ENCODE peak calls at places on chromosomes 5 and 9, in six cellular contexts. One of them, this sample, is unnamed.

GRCh38 chr5:109739741-109740140 is 50.0 kb downstream of the MAN2A1 start:
- DNase-seq in RWPE1: peak; percentile 29
- DNase-seq in WERI-Rb-1: peak; percentile 57
- DNase-seq in A549: no peak
- DNase-seq in PC-9: peak; percentile 23
- DNase-seq in nephron progenitor cell: no peak
- DNase-seq in this sample: no peak

GRCh38 chr5:2914991-2915484 is 163.6 kb upstream of the IRX2 start:
- DNase-seq in RWPE1: no peak
- DNase-seq in WERI-Rb-1: no peak
- DNase-seq in A549: no peak
- DNase-seq in PC-9: no peak
- DNase-seq in nephron progenitor cell: no peak
- DNase-seq in this sample: peak; percentile 56

GRCh38 chr9:111178361-111179043 is 140.2 kb upstream of the LPAR1 start:
- DNase-seq in RWPE1: no peak
- DNase-seq in WERI-Rb-1: no peak
- DNase-seq in A549: no peak
- DNase-seq in PC-9: no peak
- DNase-seq in nephron progenitor cell: no peak
- DNase-seq in this sample: no peak

GRCh38 chr9:133580971-133581370 is 28.2 kb downstream of the FAM163B start:
- DNase-seq in RWPE1: no peak
- DNase-seq in WERI-Rb-1: no peak
- DNase-seq in A549: no peak
- DNase-seq in PC-9: no peak
- DNase-seq in nephron progenitor cell: no peak
- DNase-seq in this sample: no peak

GRCh38 chr5:141870226-141870625 is 8.0 kb downstream of the PCDH1 start:
- DNase-seq in RWPE1: no peak
- DNase-seq in WERI-Rb-1: no peak
- DNase-seq in A549: no peak
- DNase-seq in PC-9: peak; percentile 74
- DNase-seq in nephron progenitor cell: no peak
- DNase-seq in this sample: no peak

GRCh38 chr5:41876678-41877077 is 6.5 kb upstream of the OXCT1 start:
- DNase-seq in RWPE1: no peak
- DNase-seq in WERI-Rb-1: no peak
- DNase-seq in A549: no peak
- DNase-seq in PC-9: no peak
- DNase-seq in nephron progenitor cell: no peak
- DNase-seq in this sample: no peak

GRCh38 chr9:130857864-130858730 is 23.0 kb downstream of the ABL1 start:
- DNase-seq in RWPE1: no peak
- DNase-seq in WERI-Rb-1: no peak
- DNase-seq in A549: no peak
- DNase-seq in PC-9: no peak
- DNase-seq in nephron progenitor cell: no peak
- DNase-seq in this sample: no peak

GRCh38 chr5:168842571-168843205 is 263.5 kb upstream of the PANK3 start:
- DNase-seq in RWPE1: no peak
- DNase-seq in WERI-Rb-1: no peak
- DNase-seq in A549: no peak
- DNase-seq in PC-9: no peak
- DNase-seq in nephron progenitor cell: no peak
- DNase-seq in this sample: no peak

GRCh38 chr5:165502893-165503696 is 1997.7 kb downstream of the MAT2B start:
- DNase-seq in RWPE1: no peak
- DNase-seq in WERI-Rb-1: no peak
- DNase-seq in A549: no peak
- DNase-seq in PC-9: no peak
- DNase-seq in nephron progenitor cell: no peak
- DNase-seq in this sample: no peak

GRCh38 chr5:110757118-110757729 is 18.4 kb downstream of the SLC25A46 start:
- DNase-seq in RWPE1: peak; percentile 32
- DNase-seq in WERI-Rb-1: peak; percentile 8
- DNase-seq in A549: no peak
- DNase-seq in PC-9: no peak
- DNase-seq in nephron progenitor cell: peak; percentile 23
- DNase-seq in this sample: no peak

GRCh38 chr5:27252911-27253310 is 214.5 kb upstream of the CDH9 start:
- DNase-seq in RWPE1: no peak
- DNase-seq in WERI-Rb-1: no peak
- DNase-seq in A549: no peak
- DNase-seq in PC-9: no peak
- DNase-seq in nephron progenitor cell: no peak
- DNase-seq in this sample: no peak

GRCh38 chr9:34072868-34073590 is 24.3 kb upstream of the UBAP2 start:
- DNase-seq in RWPE1: peak; percentile 87
- DNase-seq in WERI-Rb-1: peak; percentile 14
- DNase-seq in A549: peak; percentile 87
- DNase-seq in PC-9: peak; percentile 14
- DNase-seq in nephron progenitor cell: peak; percentile 10
- DNase-seq in this sample: no peak

GRCh38 chr5:153960269-153961215 is 78.2 kb downstream of the FAM114A2 start:
- DNase-seq in RWPE1: no peak
- DNase-seq in WERI-Rb-1: no peak
- DNase-seq in A549: no peak
- DNase-seq in PC-9: no peak
- DNase-seq in nephron progenitor cell: peak; percentile 26
- DNase-seq in this sample: no peak

GRCh38 chr9:134858051-134858841 is 22.4 kb upstream of the FCN2 start:
- DNase-seq in RWPE1: peak; percentile 71
- DNase-seq in WERI-Rb-1: no peak
- DNase-seq in A549: peak; percentile 30
- DNase-seq in PC-9: peak; percentile 64
- DNase-seq in nephron progenitor cell: no peak
- DNase-seq in this sample: peak; percentile 51

GRCh38 chr5:148535190-148535589 is 119.1 kb downstream of the HTR4 start:
- DNase-seq in RWPE1: no peak
- DNase-seq in WERI-Rb-1: no peak
- DNase-seq in A549: no peak
- DNase-seq in PC-9: no peak
- DNase-seq in nephron progenitor cell: no peak
- DNase-seq in this sample: no peak

GRCh38 chr9:136881691-136882108 is 4.6 kb upstream of the TRAF2 start:
- DNase-seq in RWPE1: no peak
- DNase-seq in WERI-Rb-1: no peak
- DNase-seq in A549: no peak
- DNase-seq in PC-9: peak; percentile 44
- DNase-seq in nephron progenitor cell: no peak
- DNase-seq in this sample: no peak

GRCh38 chr5:980001-980588 is 28.5 kb upstream of the NKD2 start:
- DNase-seq in RWPE1: no peak
- DNase-seq in WERI-Rb-1: no peak
- DNase-seq in A549: no peak
- DNase-seq in PC-9: no peak
- DNase-seq in nephron progenitor cell: no peak
- DNase-seq in this sample: peak; percentile 72

DNA sequence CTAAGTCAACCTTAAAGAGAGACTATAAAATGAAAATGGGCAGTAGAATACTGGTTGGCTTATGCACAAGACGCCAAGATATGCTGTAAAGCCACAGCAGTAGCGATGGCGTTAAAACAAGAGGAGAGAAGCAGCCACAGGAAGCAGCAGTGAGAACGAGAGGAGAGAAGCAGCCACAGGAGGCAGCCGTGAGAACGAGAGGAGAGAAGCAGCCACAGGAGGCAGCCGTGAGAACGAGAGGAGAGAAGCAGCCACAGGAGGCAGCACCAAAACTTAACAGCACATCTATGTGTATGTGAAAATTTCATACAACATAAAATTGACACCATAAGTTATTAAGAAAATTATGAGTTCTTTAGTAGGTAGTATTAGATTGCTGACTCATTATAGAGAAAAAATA is 2318.6 kb upstream of the ACO1 start:
- DNase-seq in RWPE1: no peak
- DNase-seq in WERI-Rb-1: no peak
- DNase-seq in A549: no peak
- DNase-seq in PC-9: no peak
- DNase-seq in nephron progenitor cell: no peak
- DNase-seq in this sample: no peak
- TF ChIP-seq CTCF in RWPE1: no peak
- TF ChIP-seq CTCF in WERI-Rb-1: no peak
- TF ChIP-seq CTCF in A549: no peak
- TF ChIP-seq CTCF in PC-9: peak; percentile 52
- TF ChIP-seq CTCF in nephron progenitor cell: no peak
- TF ChIP-seq CTCF in this sample: no peak

GRCh38 chr5:92945630-92946097 is 635.4 kb downstream of the NR2F1-AS1 start:
- DNase-seq in RWPE1: no peak
- DNase-seq in WERI-Rb-1: no peak
- DNase-seq in A549: peak; percentile 19
- DNase-seq in PC-9: no peak
- DNase-seq in nephron progenitor cell: no peak
- DNase-seq in this sample: no peak
- TF ChIP-seq CTCF in RWPE1: no peak
- TF ChIP-seq CTCF in WERI-Rb-1: no peak
- TF ChIP-seq CTCF in A549: no peak
- TF ChIP-seq CTCF in PC-9: no peak
- TF ChIP-seq CTCF in nephron progenitor cell: no peak
- TF ChIP-seq CTCF in this sample: no peak

DNA sequence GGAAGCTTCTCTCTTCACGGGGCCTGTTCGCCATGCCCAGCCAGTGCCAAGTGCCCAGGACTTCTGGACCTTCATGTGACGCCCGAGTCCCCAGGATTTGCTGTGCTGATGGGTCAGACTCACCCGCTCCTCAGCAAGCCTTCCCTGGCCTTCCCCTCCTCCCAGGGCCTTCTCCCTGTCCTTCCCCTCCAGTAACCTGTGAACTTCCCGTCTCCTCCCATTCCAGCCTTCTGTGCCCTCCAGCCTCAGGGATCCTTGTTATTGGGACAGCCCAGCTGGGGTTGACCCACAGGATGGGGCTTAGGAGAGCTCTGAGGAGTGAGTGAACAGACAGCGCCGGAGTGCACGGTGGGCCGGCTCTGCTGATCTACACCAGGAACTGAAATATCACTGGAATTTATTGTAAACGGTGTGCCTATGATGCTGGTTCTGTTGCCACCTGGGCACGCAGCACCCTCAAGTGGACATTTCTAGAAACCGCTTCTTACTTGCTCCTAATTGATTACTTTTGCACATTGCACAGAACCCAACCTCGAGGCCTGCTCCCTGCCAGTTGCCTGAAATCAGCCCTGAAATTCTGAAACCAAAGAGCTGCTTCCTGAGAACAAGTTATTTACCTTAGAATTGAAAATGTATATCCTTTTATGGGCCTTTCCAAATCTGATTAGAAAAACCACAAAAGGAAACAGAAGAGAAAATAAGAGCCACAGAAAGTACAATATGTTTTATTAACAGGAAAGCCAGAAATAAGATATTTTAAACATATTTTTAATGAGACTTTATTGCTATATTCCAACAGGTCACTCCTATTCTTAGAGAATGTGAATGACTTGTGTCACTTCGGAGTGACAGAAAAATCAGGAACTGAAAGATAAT is 1.6 kb downstream of the SPAAR start:
- DNase-seq in RWPE1: peak; percentile 77
- DNase-seq in WERI-Rb-1: peak; percentile 54
- DNase-seq in A549: peak; percentile 79
- DNase-seq in PC-9: peak; percentile 39
- DNase-seq in nephron progenitor cell: no peak
- DNase-seq in this sample: no peak
- TF ChIP-seq CTCF in RWPE1: peak; percentile 86
- TF ChIP-seq CTCF in WERI-Rb-1: peak; percentile 64
- TF ChIP-seq CTCF in A549: peak; percentile 80
- TF ChIP-seq CTCF in PC-9: peak; percentile 67
- TF ChIP-seq CTCF in nephron progenitor cell: no peak
- TF ChIP-seq CTCF in this sample: peak; percentile 68

DNA sequence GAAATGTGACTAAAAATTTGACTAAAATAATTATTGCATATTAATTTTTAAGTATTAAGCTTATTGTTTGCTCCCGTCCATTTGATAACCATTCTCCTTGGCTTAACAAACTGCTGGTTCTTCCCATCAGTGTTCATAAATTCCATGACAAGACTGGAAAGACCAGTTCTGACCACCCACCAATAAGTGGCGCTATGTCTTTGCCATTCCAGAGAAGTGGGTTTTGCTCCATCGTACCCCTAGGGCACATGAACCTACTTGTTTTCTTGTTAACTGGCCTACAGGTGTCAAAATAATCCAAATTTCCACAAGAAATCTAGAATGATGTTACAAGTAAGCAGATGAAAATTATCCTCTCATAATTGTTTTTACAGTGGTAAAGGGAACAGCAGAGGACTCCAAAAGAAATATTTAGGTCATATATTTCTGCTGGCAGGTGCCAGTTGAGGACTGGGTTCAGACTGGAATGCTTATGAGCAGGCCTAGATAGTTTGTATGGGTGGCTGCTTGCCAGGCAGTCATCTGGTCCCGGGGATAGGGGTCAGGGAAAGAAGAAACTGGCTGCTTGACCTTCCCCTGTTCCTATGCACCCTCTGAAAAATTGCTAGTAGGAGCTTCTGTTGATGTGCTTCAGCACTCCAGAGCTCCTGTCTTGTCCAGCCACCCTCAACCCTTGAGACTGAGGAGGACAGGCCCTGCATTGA is 283.1 kb upstream of the ADAMTSL1 start:
- DNase-seq in RWPE1: no peak
- DNase-seq in WERI-Rb-1: no peak
- DNase-seq in A549: no peak
- DNase-seq in PC-9: no peak
- DNase-seq in nephron progenitor cell: no peak
- DNase-seq in this sample: no peak
- TF ChIP-seq CTCF in RWPE1: no peak
- TF ChIP-seq CTCF in WERI-Rb-1: no peak
- TF ChIP-seq CTCF in A549: no peak
- TF ChIP-seq CTCF in PC-9: no peak
- TF ChIP-seq CTCF in nephron progenitor cell: no peak
- TF ChIP-seq CTCF in this sample: peak; percentile 18

GRCh38 chr5:103375356-103375755 is 116.8 kb downstream of the MACIR start:
- DNase-seq in RWPE1: no peak
- DNase-seq in WERI-Rb-1: no peak
- DNase-seq in A549: no peak
- DNase-seq in PC-9: no peak
- DNase-seq in nephron progenitor cell: no peak
- DNase-seq in this sample: no peak
- TF ChIP-seq CTCF in RWPE1: no peak
- TF ChIP-seq CTCF in WERI-Rb-1: no peak
- TF ChIP-seq CTCF in A549: no peak
- TF ChIP-seq CTCF in PC-9: peak; percentile 53
- TF ChIP-seq CTCF in nephron progenitor cell: no peak
- TF ChIP-seq CTCF in this sample: no peak

This sample was measured in osteocyte.